ENCODE peak calls at places on chromosomes 1 and 21, in eight cellular contexts. B is IMR-90, S is OCI-LY7, A is cardiac muscle cell, J is PC-3, I is fibroblast of lung, X is K562, F is kidney. T is an unnamed sample. For H3K36me3, the result is how much of the 10 kb centered on the place peaks cover.

GRCh38 chr1:232046531-232047283 is 420.1 kb downstream of the DISC1 start:
- DNase-seq in S (no peak), J (no peak), F (no peak), X (no peak), B (no peak), A (no peak), I (no peak), T (no peak)

GRCh38 chr1:91792393-91793032 is 93.4 kb downstream of the TGFBR3 start:
- DNase-seq in F (no peak), X (no peak), I (no peak), S (peak), B (no peak), A (no peak), J (no peak), T (no peak)

GRCh38 chr1:21234779-21235178 is 55.5 kb downstream of the ECE1 start:
- DNase-seq in F (no peak), I (no peak), B (peak), A (no peak), S (no peak), J (peak), X (no peak), T (no peak)

GRCh38 chr1:85179517-85179916 is 21.3 kb downstream of the SYDE2 start:
- DNase-seq in A (no peak), F (no peak), I (no peak), X (no peak), S (no peak), J (no peak), B (no peak), T (no peak)

GRCh38 chr1:198113302-198113701 is 43.5 kb upstream of the NEK7 start:
- DNase-seq in X (no peak), I (peak), B (peak), F (no peak), J (no peak), S (no peak), A (peak), T (no peak)

GRCh38 chr21:46368533-46369285 is 44.8 kb downstream of the PCNT start:
- DNase-seq in J (no peak), B (no peak), X (no peak), S (no peak), I (no peak), F (no peak), A (no peak), T (no peak)

GRCh38 chr1:30172757-30173156 is 550.6 kb downstream of the MATN1 start:
- DNase-seq in A (no peak), J (no peak), F (no peak), X (no peak), B (no peak), S (no peak), I (no peak), T (no peak)

GRCh38 chr21:41504030-41504429 is 3.9 kb downstream of the TMPRSS2 start:
- DNase-seq in A (no peak), X (no peak), S (no peak), B (no peak), J (no peak), I (no peak), F (no peak), T (no peak)

GRCh38 chr1:10651793-10652192 is 144.7 kb downstream of the CASZ1 start:
- DNase-seq in J (no peak), S (no peak), B (no peak), A (no peak), F (no peak), I (no peak), X (peak), T (no peak)

GRCh38 chr1:40059292-40059959 is 18.9 kb downstream of the CAP1 start:
- DNase-seq in F (no peak), S (peak), A (peak), J (peak), B (peak), I (peak), X (peak), T (no peak)

GRCh38 chr1:169753549-169753948 is 19.7 kb upstream of the SELE start:
- DNase-seq in I (no peak), J (no peak), X (no peak), F (no peak), A (no peak), S (no peak), B (no peak), T (no peak)

GRCh38 chr1:177948336-177948972 is 21.4 kb downstream of the SEC16B start:
- DNase-seq in X (peak), I (peak), F (no peak), A (peak), B (peak), J (peak), S (peak), T (peak)

GRCh38 chr1:59290173-59290954 is 6.5 kb upstream of the FGGY start:
- DNase-seq in J (peak), F (peak), S (peak), B (peak), I (peak), A (peak), X (peak), T (peak)

GRCh38 chr1:46612937-46613660 is 3.5 kb downstream of the MOB3C start:
- DNase-seq in X (no peak), S (no peak), F (peak), B (no peak), J (no peak), I (no peak), A (no peak), T (no peak)

GRCh38 chr1:201191723-201192477 is 1.3 kb downstream of the IGFN1 start:
- DNase-seq in S (no peak), B (peak), F (peak), A (peak), J (peak), X (peak), I (peak), T (peak)

GRCh38 chr1:203763505-203763904 is 1.5 kb upstream of the LAX1 start:
- DNase-seq in J (no peak), B (no peak), A (no peak), S (no peak), F (no peak), X (peak), I (no peak), T (no peak)

GRCh38 chr1:201044119-201044518 is 20.6 kb upstream of the KIF21B start:
- DNase-seq in S (no peak), F (no peak), X (no peak), J (no peak), B (no peak), I (no peak), A (no peak), T (no peak)

GRCh38 chr21:45035477-45035848 is 38.9 kb upstream of the ADARB1 start:
- DNase-seq in F (no peak), I (no peak), S (no peak), B (no peak), A (no peak), J (no peak), X (no peak), T (no peak)

GRCh38 chr1:191711961-191712360 is 446.3 kb upstream of the RGS18 start:
- DNase-seq in B (no peak), S (no peak), J (no peak), X (no peak), F (no peak), A (no peak), I (no peak), T (no peak)

GRCh38 chr21:41899431-41900202 is 20.5 kb upstream of the PRDM15 start:
- DNase-seq in S (no peak), X (no peak), B (no peak), A (no peak), F (no peak), I (no peak), J (no peak), T (no peak)

GRCh38 chr1:84488107-84488506 is 9.0 kb downstream of the RPF1 start:
- DNase-seq in B (no peak), X (no peak), S (no peak), A (no peak), F (no peak), J (no peak), I (no peak), T (no peak)

GRCh38 chr21:16571594-16571993 is 841.8 kb downstream of the USP25 start:
- DNase-seq in J (no peak), S (no peak), F (no peak), B (no peak), X (no peak), I (peak), A (no peak), T (no peak)

GRCh38 chr1:77831566-77831965 is 52.1 kb downstream of the MIGA1 start:
- DNase-seq in X (no peak), I (peak), F (no peak), A (peak), J (no peak), B (peak), S (no peak), T (peak)

GRCh38 chr1:201896951-201897391 is 8.3 kb downstream of the SHISA4 start:
- DNase-seq in J (peak), X (no peak), S (no peak), A (peak), B (peak), I (peak), F (no peak), T (no peak)

GRCh38 chr1:13556224-13556764 is 27.3 kb upstream of the PDPN start:
- DNase-seq in I (no peak), F (no peak), B (no peak), S (no peak), J (peak), X (no peak), A (no peak), T (no peak)

GRCh38 chr1:226293553-226293920 is 15.4 kb downstream of the LIN9 start:
- DNase-seq in A (no peak), B (no peak), F (no peak), J (no peak), S (no peak), I (no peak), X (no peak), T (no peak)

GRCh38 chr1:26543444-26543835 is 13.9 kb downstream of the RPS6KA1 start:
- DNase-seq in J (no peak), B (no peak), S (no peak), F (no peak), I (no peak), A (no peak), X (no peak), T (no peak)

DNA sequence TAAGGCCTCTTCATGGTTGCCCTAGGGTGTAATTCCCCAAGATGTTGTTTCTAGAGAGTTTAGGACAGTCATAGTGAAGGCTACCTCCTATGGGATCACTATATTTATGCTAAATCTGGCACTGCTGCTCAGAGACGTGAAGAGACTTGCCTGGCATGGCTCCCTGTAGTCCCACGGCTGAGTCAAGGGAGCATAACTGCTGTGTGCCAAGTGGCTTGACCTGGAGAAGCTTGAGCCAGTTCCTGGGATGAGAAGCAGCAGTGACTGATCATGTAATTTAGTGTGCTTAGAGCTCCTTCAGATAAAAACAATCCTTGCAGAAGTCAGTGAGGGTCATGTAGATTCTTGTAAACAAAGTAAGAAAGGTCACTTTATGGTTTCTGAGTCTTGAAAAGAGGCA is 68.9 kb upstream of the TSPAN2 start:
- DNase-seq in F (no peak), I (peak), X (no peak), S (no peak), B (peak), A (peak), J (peak), T (no peak)
- TF ChIP-seq CTCF in F (no peak), I (no peak), X (no peak), S (no peak), B (no peak), A (no peak), J (no peak), T (no peak)

DNA sequence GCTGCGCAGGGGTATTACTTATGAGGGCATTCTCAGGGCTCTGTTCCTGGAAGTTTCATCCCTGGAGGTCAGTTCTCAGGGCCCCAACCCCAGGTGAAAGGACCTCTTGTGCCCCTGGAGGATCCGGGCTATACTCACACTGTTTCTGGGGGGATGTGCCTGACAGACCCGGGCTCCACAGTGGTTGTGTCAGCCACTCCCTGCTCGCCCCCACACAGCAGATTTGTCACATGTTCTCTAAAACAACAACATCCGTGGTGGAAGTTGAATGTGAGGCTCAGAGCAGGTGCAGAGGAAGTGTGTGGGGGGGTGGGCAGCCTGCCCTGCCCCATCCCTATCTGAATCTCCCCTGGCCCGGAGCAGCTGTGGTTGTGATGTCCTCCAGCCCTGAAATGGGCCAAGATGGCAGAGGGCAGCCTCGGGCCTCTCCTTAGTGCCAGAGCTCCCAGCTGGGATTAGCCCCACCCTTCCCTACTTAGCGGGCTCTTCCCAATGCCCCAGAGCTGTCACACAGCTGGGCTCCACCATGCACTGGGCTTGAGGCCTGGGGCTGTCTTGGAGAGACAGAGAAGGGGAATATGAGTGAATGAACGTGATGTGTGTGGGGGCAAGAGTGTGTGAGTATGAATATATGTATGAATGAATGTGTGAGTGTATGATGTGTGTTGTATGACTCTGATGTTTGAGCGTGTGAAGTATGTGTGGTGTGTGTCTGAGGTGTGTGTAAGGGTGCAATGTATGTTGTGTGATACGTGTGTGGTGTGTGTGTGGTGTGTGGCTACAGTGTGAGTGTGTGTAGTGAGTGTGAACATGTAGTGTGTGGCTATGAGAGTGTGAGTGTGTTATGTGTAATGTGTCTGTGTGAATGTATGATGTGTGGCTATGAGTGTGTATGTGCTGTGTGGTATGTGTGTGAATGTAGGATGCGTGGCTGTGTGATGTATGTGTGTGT is 1.5 kb upstream of the FCMR start:
- DNase-seq in B (no peak), X (no peak), J (no peak), A (no peak), F (peak), I (no peak), S (peak), T (no peak)
- H3K4me3 ChIP-seq in B (no peak), X (no peak), J (no peak), A (no peak), F (no peak), I (no peak), S (peak), T (no peak)

GRCh38 chr1:6588893-6589481 is 9.2 kb downstream of the ZBTB48 start:
- DNase-seq in J (no peak), F (no peak), B (no peak), I (no peak), X (no peak), S (no peak), A (no peak), T (no peak)
- H3K36me3 ChIP-seq in J (under half), F (under half), B (half or more), I (under half), X (half or more), S (under half), A (half or more), T (under half)

DNA sequence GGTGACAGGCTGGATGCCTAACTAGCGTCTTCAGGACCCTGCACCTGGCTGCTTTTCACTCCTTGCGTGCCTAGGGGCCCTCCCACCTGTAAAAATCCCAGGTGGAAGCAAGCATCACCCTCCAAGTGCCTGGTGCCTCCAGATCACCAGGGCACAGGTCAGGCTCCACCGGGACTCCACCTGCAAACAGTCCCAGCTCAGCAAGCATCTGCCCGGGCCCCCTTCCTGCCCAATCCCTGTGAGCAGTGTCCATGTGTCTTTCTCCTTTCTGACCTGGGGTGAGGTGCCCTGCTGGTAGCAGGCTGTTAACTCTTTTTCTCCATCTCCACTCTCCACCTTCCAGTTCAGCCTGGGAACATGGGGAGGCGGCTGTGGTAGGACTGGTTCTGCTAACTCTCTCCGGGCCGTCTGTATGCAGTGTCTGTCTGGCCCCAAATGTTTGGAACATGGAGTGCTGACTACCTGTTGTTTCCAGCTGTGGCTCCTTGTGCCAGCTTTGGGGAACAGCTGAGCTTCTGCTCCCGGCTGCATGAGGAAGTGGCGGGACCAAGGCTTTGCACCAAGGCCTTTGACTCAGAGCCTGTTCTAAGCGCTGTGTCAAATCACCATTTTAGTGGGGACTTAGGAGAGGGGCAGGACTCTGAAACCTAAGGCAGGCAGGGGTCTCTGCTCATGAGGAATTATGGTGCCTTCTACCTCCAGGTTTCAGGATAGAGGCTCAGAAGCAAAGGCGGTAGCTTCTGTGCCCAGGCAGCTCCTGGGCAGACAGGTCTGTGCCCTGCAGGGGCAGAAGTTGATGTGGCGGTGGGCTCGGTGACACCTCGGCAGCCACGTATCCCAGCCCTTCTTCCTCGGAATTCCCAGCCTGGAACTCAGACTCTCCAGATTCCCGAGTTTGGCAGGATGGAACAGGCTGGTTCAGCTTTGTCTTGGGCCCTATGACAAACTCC is 5.5 kb downstream of the GPR137B start:
- DNase-seq in J (no peak), X (no peak), B (no peak), S (no peak), I (no peak), F (no peak), A (no peak), T (no peak)
- TF ChIP-seq CTCF in J (no peak), X (no peak), B (no peak), S (no peak), I (no peak), F (no peak), A (no peak), T (no peak)

GRCh38 chr1:229769006-229769405 is 143.0 kb downstream of the URB2 start:
- DNase-seq in A (no peak), I (no peak), S (no peak), J (no peak), B (no peak), F (no peak), X (no peak), T (no peak)
- H3K4me3 ChIP-seq in A (no peak), I (no peak), S (no peak), J (no peak), B (no peak), F (no peak), X (no peak), T (no peak)

DNA sequence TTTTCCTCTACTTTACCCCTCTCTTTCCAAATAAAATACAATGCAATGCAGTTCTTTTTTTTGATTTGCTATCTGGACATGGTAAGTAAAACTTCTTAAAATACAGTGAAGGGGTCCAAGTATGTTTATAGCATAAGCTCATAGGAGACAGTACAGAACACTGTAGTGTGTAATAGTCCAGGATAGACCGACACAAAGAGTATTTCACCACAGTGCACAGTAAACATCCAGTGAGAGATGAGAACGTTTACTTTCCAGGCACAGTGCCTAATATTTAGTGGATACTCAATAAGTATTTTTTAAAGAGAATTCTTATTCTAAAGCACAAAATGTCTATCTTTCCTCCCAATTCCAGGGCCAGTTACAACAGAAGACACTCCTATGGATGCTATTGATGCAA is 14.9 kb downstream of the MIA3 start:
- DNase-seq in A (no peak), F (no peak), B (no peak), J (no peak), I (no peak), S (no peak), X (no peak), T (no peak)
- H3K36me3 ChIP-seq in A (under half), F (under half), B (under half), J (under half), I (under half), S (under half), X (half or more), T (under half)

DNA sequence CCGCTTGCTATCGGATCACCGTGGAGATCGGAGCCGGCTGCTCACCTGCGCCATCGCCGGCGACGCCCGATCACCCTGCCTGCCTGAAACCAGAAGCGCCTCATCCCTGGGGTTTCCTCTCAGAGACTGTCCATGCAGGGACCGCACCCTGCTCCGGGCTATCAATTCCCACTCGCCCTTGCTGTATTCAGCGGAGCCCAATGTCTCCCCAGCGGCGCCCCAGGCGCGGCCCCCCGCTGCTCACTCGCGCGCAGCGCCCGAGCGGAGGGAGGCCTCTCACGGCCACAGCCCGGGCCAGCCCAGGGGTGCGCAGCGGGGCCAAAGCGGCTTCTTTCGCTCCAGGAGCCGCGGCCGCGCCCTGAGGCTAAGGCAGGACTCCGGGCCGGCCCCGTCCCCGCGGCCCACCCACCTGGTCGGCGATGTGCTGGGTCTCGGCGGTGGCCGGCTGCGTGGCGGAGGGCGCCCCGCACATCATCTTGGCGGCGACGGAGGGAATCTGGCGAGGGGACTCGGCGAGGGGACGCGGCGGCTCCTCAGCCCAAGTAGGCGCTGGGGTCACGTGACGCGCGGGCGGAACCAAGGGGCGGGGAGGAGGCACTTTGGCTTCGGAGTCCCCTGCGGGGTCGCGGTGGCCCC is at the start of gene CSTB:
- DNase-seq in A (peak), F (peak), X (no peak), J (peak), B (peak), S (peak), I (peak), T (no peak)
- TF ChIP-seq CTCF in A (no peak), F (peak), X (no peak), J (no peak), B (no peak), S (peak), I (no peak), T (peak)